ENCODE peak calls at places on chromosome 18, in seven cellular contexts. R is GM12891; D is activated naive CD4-positive, alpha-beta T cell treated with anti-CD3 and anti-CD28 coated beads for 36 hours; X is neural crest cell; F is foreskin melanocyte; M is activated CD8-positive, alpha-beta memory T cell treated with anti-CD3 and anti-CD28 coated beads for 4 hours; H is NCI-H2081. S is an unnamed sample.

GRCh38 chr18:10465157-10465990 is 10.9 kb downstream of the APCDD1 start:
- DNase-seq in R (no peak), D (no peak), X (no peak), F (no peak), M (no peak), H (no peak), S (no peak)

GRCh38 chr18:10120622-10121021 is 206.8 kb downstream of the VAPA start:
- DNase-seq in R (no peak), D (no peak), X (no peak), F (peak), M (no peak), H (no peak), S (no peak)

GRCh38 chr18:77105021-77105420 is 27.6 kb downstream of the MBP start:
- DNase-seq in R (no peak), D (peak), X (no peak), F (no peak), M (no peak), H (no peak), S (no peak)

GRCh38 chr18:58497845-58498244 is 131.0 kb downstream of the ALPK2 start:
- DNase-seq in R (no peak), D (no peak), X (no peak), F (no peak), M (no peak), H (no peak), S (peak)

GRCh38 chr18:31268985-31269406 is 49.0 kb upstream of the DSG1 start:
- DNase-seq in R (no peak), D (no peak), X (no peak), F (no peak), M (no peak), H (peak), S (no peak)

GRCh38 chr18:75214766-75215515 is 4.3 kb downstream of the TSHZ1 start:
- DNase-seq in R (no peak), D (no peak), X (no peak), F (no peak), M (no peak), H (peak), S (no peak)

GRCh38 chr18:76821875-76822509 is 365 bp upstream of the ZNF236 start:
- DNase-seq in R (peak), D (peak), X (peak), F (peak), M (peak), H (peak), S (peak)

GRCh38 chr18:59715966-59716369 is 18.7 kb upstream of the CCBE1 start:
- DNase-seq in R (no peak), D (no peak), X (no peak), F (no peak), M (no peak), H (no peak), S (peak)

GRCh38 chr18:74294526-74294925 is 2.8 kb upstream of the CYB5A start:
- DNase-seq in R (no peak), D (no peak), X (no peak), F (no peak), M (no peak), H (no peak), S (peak)

GRCh38 chr18:62894681-62895390 is 179.5 kb downstream of the PHLPP1 start:
- DNase-seq in R (no peak), D (no peak), X (no peak), F (no peak), M (no peak), H (no peak), S (no peak)

GRCh38 chr18:13051950-13052349 is 60.8 kb downstream of the CEP192 start:
- DNase-seq in R (peak), D (peak), X (no peak), F (no peak), M (no peak), H (no peak), S (no peak)

S was measured in EH.